ENCODE peak calls at places on chromosomes 4 and X, in six cellular contexts. K is lung; S is A549; T is CD4-positive, alpha-beta T cell; Y is pancreas; V is mesenchymal stem cell. P is an unnamed sample.

GRCh38 chr4:139419388-139419914 is 34.5 kb upstream of the RAB33B start:
- DNase-seq in V (peak; percentile 63), Y (peak; percentile 31), T (no peak), K (peak; percentile 49), S (no peak), P (no peak)

GRCh38 chrX:63959975-63960374 is 175.0 kb upstream of the ARHGEF9 start:
- DNase-seq in V (no peak), K (no peak), T (no peak), S (no peak), Y (no peak), P (no peak)

GRCh38 chr4:72352746-72353145 is 216.3 kb downstream of the ADAMTS3 start:
- DNase-seq in T (no peak), Y (no peak), S (no peak), K (no peak), V (no peak), P (no peak)

GRCh38 chr4:120544838-120545237 is 377.7 kb downstream of the PRDM5 start:
- DNase-seq in T (no peak), V (no peak), K (no peak), S (peak; percentile 2), Y (no peak), P (no peak)

GRCh38 chr4:14621731-14622459 is 380.4 kb upstream of the CPEB2 start:
- DNase-seq in Y (no peak), S (no peak), K (no peak), V (no peak), T (no peak), P (no peak)

GRCh38 chr4:115376866-115377265 is 263.4 kb upstream of the NDST4 start:
- DNase-seq in V (no peak), S (no peak), Y (no peak), T (no peak), K (no peak), P (no peak)

GRCh38 chr4:8547108-8547911 is 32.9 kb upstream of the GPR78 start:
- DNase-seq in T (no peak), Y (no peak), V (no peak), K (no peak), S (peak; percentile 35), P (no peak)

GRCh38 chrX:39705299-39705698 is 392.5 kb downstream of the BCOR start:
- DNase-seq in V (peak; percentile 71), T (no peak), Y (peak; percentile 41), S (peak; percentile 61), K (peak; percentile 75), P (no peak)

GRCh38 chrX:1106478-1107210 is 105.8 kb downstream of the CRLF2 start:
- DNase-seq in S (peak; percentile 42), Y (no peak), K (no peak), V (no peak), T (no peak), P (no peak)

GRCh38 chr4:177442623-177443155 is 452 bp upstream of the AGA start:
- DNase-seq in T (no peak), V (no peak), Y (no peak), S (peak; percentile 14), K (no peak), P (no peak)

GRCh38 chrX:126770179-126770578 is 49.4 kb upstream of the PRR32 start:
- DNase-seq in Y (no peak), S (peak; percentile 27), K (no peak), V (no peak), T (no peak), P (no peak)

GRCh38 chr4:153520227-153520626 is 54.1 kb downstream of the TMEM131L start:
- DNase-seq in S (no peak), K (no peak), Y (no peak), V (no peak), T (no peak), P (no peak)

GRCh38 chrX:134396174-134396573 is 63.8 kb upstream of the HPRT1 start:
- DNase-seq in V (peak; percentile 28), T (no peak), Y (no peak), K (no peak), S (peak; percentile 9), P (no peak)

GRCh38 chrX:34859191-34859590 is 83.4 kb upstream of the FAM47B start:
- DNase-seq in T (no peak), K (no peak), Y (no peak), S (no peak), V (no peak), P (no peak)

GRCh38 chr4:153521995-153522799 is 56.0 kb downstream of the TMEM131L start:
- DNase-seq in V (no peak), Y (no peak), K (no peak), S (no peak), T (peak; percentile 56), P (no peak)

GRCh38 chrX:140274761-140275525 is 229.9 kb downstream of the SOX3 start:
- DNase-seq in Y (no peak), S (no peak), T (no peak), V (peak; percentile 18), K (no peak), P (no peak)

GRCh38 chr4:7901274-7901845 is 38.3 kb downstream of the AFAP1 start:
- DNase-seq in T (no peak), K (no peak), V (no peak), Y (no peak), S (no peak), P (no peak)

GRCh38 chrX:3514996-3515395 is 168.5 kb upstream of the MXRA5 start:
- DNase-seq in K (no peak), S (no peak), T (no peak), V (no peak), Y (no peak), P (no peak)

GRCh38 chrX:9858080-9858479 is 71.9 kb downstream of the SHROOM2 start:
- DNase-seq in K (no peak), Y (no peak), S (no peak), T (no peak), V (peak; percentile 79), P (no peak)

GRCh38 chr4:89306486-89307184 is 965 bp downstream of the GPRIN3 start:
- DNase-seq in K (no peak), S (peak; percentile 68), T (no peak), V (no peak), Y (no peak), P (no peak)

GRCh38 chr4:73727685-73728084 is 12.7 kb upstream of the CXCL8 start:
- DNase-seq in T (no peak), K (peak; percentile 56), V (no peak), S (no peak), Y (no peak), P (no peak)
- H3K27ac ChIP-seq in T (no peak overlapping the region), K (no peak overlapping the region), V (no peak overlapping the region), S (peak overlapping the region; percentile 67), Y (no peak overlapping the region), P (no peak overlapping the region)

GRCh38 chr4:143287571-143287923 is 49.1 kb upstream of the GAB1 start:
- DNase-seq in S (no peak), K (no peak), T (no peak), V (no peak), Y (no peak), P (no peak)
- H3K27ac ChIP-seq in S (no peak overlapping the region), K (no peak overlapping the region), T (no peak overlapping the region), V (peak overlapping the region; percentile 26), Y (no peak overlapping the region), P (no peak overlapping the region)

GRCh38 chrX:21747523-21747922 is 10.4 kb downstream of the SMPX start:
- DNase-seq in S (no peak), Y (no peak), T (no peak), V (no peak), K (no peak), P (no peak)
- H3K27ac ChIP-seq in S (no peak overlapping the region), Y (no peak overlapping the region), T (no peak overlapping the region), V (no peak overlapping the region), K (no peak overlapping the region), P (no peak overlapping the region)

GRCh38 chrX:136910565-136911040 is 30.1 kb upstream of the RBMX start:
- DNase-seq in Y (no peak), V (peak; percentile 3), K (no peak), S (no peak), T (no peak), P (no peak)
- H3K27ac ChIP-seq in Y (no peak overlapping the region), V (no peak overlapping the region), K (no peak overlapping the region), S (peak overlapping the region; percentile 91), T (no peak overlapping the region), P (no peak overlapping the region)

GRCh38 chr4:67754288-67754687 is at the start of gene GNRHR:
- DNase-seq in S (no peak), V (no peak), T (no peak), K (no peak), Y (no peak), P (no peak)

GRCh38 chr4:67749286-67749685 is 4.9 kb downstream of the GNRHR start:
- DNase-seq in K (no peak), S (no peak), V (no peak), Y (no peak), T (no peak), P (no peak)

GRCh38 chr4:67751260-67751659 is 2.9 kb downstream of the GNRHR start:
- DNase-seq in V (peak; percentile 42), S (no peak), Y (no peak), T (no peak), K (no peak), P (no peak)

GRCh38 chr4:67746797-67747495 is 7.2 kb downstream of the GNRHR start:
- DNase-seq in S (peak; percentile 23), K (no peak), V (peak; percentile 51), T (no peak), Y (no peak), P (no peak)

DNA sequence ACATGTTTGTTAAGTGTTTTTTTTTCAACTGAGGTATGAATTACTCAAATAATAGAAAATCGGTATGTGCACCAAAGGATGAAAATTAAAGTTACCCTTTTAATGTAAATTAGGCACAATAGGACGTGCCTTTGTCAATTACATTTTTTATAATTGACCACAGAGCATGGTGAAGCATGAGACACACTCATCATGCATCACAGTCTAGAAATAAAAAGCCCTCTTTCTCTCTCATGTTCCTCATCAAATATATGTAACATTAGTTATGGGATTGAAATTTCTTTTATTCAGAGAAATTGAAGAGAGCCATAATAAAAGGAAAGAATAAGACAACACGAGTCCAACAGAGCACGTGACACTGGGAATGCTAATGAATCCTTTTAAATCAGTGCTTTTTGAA is 3.5 kb downstream of the GNRHR start:
- DNase-seq in T (no peak), K (no peak), Y (no peak), S (no peak), V (no peak), P (no peak)
- H3K27ac ChIP-seq in T (no peak overlapping the region), K (no peak overlapping the region), Y (no peak overlapping the region), S (no peak overlapping the region), V (no peak overlapping the region), P (no peak overlapping the region)

DNA sequence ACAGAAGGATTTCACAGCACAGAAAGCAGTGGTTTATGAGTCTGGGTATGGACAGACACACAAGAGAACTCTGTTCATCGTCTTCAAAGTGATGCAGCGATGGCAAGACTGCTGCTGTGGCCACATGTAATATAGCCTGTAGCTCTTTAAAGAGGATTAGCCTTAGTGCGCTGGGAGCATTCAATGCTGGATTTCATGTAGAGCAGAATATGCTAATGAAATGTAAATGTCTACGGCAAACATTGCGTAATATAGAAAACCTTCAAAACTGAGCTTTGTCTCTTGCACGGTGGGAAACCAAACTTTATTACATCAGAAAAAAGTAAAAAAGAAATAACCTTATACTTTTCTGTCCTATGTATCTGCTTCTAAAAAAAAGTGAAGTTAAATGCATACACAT is 42.9 kb downstream of the ALPK1 start:
- DNase-seq in T (no peak), S (no peak), V (no peak), K (no peak), Y (no peak), P (no peak)
- H3K27ac ChIP-seq in T (no peak overlapping the region), S (no peak overlapping the region), V (no peak overlapping the region), K (no peak overlapping the region), Y (no peak overlapping the region), P (no peak overlapping the region)

DNA sequence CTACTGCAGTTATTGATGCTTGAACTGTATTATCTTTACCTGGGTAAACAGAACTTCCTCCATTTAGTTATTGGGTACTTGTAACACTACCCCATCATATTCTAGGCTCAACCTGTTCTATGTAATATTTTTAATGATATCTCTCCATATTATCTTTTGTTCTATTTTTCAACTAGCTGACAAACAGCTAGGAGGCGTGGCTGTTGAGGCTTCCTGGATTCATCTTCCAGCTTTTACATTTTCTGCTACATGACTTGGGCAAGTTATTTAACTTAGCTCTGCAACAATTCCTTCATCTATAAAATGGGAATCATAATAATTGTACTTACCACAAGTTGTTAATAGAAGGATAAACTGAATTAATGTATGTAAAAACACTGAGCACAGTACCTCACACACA is 349.3 kb downstream of the PTTG2 start:
- DNase-seq in S (no peak), Y (no peak), V (no peak), T (no peak), K (no peak), P (no peak)
- H3K27ac ChIP-seq in S (no peak overlapping the region), Y (no peak overlapping the region), V (no peak overlapping the region), T (no peak overlapping the region), K (no peak overlapping the region), P (peak overlapping the region; percentile 99)